ENCODE peak calls at places on chromosomes 2 and 18, in four cellular contexts. N, I, U and J are unnamed samples.

GRCh38 chr2:219560037-219560892 is 11.1 kb downstream of the OBSL1 start:
- DNase-seq in I (peak; percentile 90), N (no peak), U (no peak), J (no peak)

GRCh38 chr2:241540766-241541561 is 17.6 kb upstream of the BOK start:
- DNase-seq in N (peak; percentile 87), U (peak; percentile 81), I (peak; percentile 90), J (peak; percentile 93)

GRCh38 chr2:223995569-223995968 is 38.3 kb downstream of the MRPL44 start:
- DNase-seq in U (no peak), I (no peak), N (peak; percentile 6), J (no peak)

GRCh38 chr2:239263937-239264837 is 136.6 kb downstream of the HDAC4 start:
- DNase-seq in U (no peak), N (no peak), I (no peak), J (no peak)

GRCh38 chr2:64203131-64204005 is 59.1 kb upstream of the PELI1 start:
- DNase-seq in N (no peak), I (no peak), U (no peak), J (no peak)

GRCh38 chr2:12096425-12096824 is 350.0 kb downstream of the LPIN1 start:
- DNase-seq in I (no peak), U (peak; percentile 34), N (no peak), J (peak; percentile 28)

GRCh38 chr2:176234216-176234615 is 35.0 kb upstream of the MTX2 start:
- DNase-seq in N (no peak), U (no peak), I (no peak), J (no peak)

GRCh38 chr18:24656044-24656443 is 195.6 kb downstream of the HRH4 start:
- DNase-seq in N (no peak), I (no peak), U (no peak), J (no peak)

GRCh38 chr18:903703-904102 is 968 bp upstream of the ADCYAP1 start:
- DNase-seq in I (no peak), U (no peak), N (peak; percentile 76), J (peak; percentile 83)

GRCh38 chr2:216678813-216679657 is 16.3 kb downstream of the IGFBP5 start:
- DNase-seq in I (no peak), N (no peak), U (no peak), J (no peak)

GRCh38 chr2:33212151-33212550 is 264.3 kb upstream of the RASGRP3 start:
- DNase-seq in U (no peak), N (peak; percentile 64), I (no peak), J (no peak)

GRCh38 chr2:3341336-3341735 is 36.3 kb downstream of the EIPR1 start:
- DNase-seq in I (no peak), N (no peak), U (no peak), J (no peak)

GRCh38 chr2:3342324-3342723 is 35.3 kb downstream of the EIPR1 start:
- DNase-seq in I (no peak), N (no peak), U (no peak), J (no peak)

GRCh38 chr2:3343012-3343411 is 34.6 kb downstream of the EIPR1 start:
- DNase-seq in I (no peak), U (no peak), N (no peak), J (no peak)

GRCh38 chr2:3345621-3346020 is 32.0 kb downstream of the EIPR1 start:
- DNase-seq in U (no peak), N (no peak), I (peak; percentile 64), J (no peak)

GRCh38 chr2:3344897-3345296 is 32.7 kb downstream of the EIPR1 start:
- DNase-seq in I (no peak), N (no peak), U (no peak), J (no peak)
- TF ChIP-seq TEAD4 in I (no peak), N (no peak), U (no peak), J (no peak)

GRCh38 chr2:67057123-67057522 is 340.0 kb upstream of the ETAA1 start:
- DNase-seq in I (no peak), N (no peak), U (no peak), J (no peak)

GRCh38 chr2:67055387-67056304 is 341.5 kb upstream of the ETAA1 start:
- DNase-seq in I (no peak), U (no peak), N (no peak), J (no peak)

GRCh38 chr2:67054725-67055124 is 342.4 kb upstream of the ETAA1 start:
- DNase-seq in I (no peak), U (no peak), N (no peak), J (no peak)

DNA sequence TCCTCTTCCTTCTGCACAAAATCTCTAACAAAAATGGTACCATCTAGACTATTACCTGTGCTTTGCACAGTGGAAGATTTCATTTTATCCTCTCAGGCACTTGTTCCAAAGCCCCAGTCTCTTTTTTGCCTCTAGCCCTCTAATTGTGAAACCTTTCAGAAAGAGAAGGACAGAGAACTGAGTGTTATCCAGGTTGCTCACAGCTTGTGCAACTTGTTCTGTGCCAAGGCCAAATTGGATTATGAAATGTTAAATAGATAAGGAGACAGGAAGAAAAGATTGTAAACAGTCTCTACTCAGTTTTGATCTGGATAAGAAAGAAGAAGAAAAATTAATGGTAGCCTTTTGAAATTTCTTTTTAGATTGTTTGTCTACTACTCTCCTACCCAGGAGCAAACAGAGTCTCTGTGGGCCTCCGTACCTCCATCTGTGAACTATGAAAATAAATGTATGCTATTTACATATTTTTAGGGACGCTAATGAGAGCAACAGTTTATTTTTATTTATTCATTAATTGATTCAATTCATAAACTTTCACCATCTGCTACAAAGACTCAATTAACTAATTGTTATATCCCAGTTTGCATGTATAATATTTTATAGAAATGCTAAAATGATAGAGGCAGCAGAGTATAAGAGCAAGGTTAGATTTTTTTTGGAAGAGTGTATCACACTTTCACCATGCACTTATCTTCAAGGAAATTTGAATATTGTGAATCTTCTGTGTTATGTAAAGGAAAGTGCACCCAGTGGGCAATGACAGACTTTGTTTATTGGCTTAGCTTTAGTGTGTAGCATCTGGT is 339.0 kb upstream of the ETAA1 start:
- DNase-seq in U (no peak), N (no peak), I (no peak), J (no peak)
- TF ChIP-seq TEAD4 in U (no peak), N (no peak), I (no peak), J (no peak)

GRCh38 chr18:34932363-34932762 is 108.8 kb upstream of the MAPRE2 start:
- DNase-seq in I (no peak), N (no peak), U (no peak), J (no peak)

GRCh38 chr18:34936772-34937171 is 104.4 kb upstream of the MAPRE2 start:
- DNase-seq in I (no peak), U (no peak), N (no peak), J (no peak)

GRCh38 chr18:34932792-34933466 is 108.3 kb upstream of the MAPRE2 start:
- DNase-seq in U (no peak), N (no peak), I (no peak), J (no peak)

GRCh38 chr18:34938102-34938501 is 103.1 kb upstream of the MAPRE2 start:
- DNase-seq in I (no peak), U (no peak), N (no peak), J (no peak)

GRCh38 chr18:34933880-34934689 is 107.1 kb upstream of the MAPRE2 start:
- DNase-seq in I (no peak), U (no peak), N (no peak), J (no peak)
- TF ChIP-seq TEAD4 in I (no peak), U (no peak), N (no peak), J (no peak)

DNA sequence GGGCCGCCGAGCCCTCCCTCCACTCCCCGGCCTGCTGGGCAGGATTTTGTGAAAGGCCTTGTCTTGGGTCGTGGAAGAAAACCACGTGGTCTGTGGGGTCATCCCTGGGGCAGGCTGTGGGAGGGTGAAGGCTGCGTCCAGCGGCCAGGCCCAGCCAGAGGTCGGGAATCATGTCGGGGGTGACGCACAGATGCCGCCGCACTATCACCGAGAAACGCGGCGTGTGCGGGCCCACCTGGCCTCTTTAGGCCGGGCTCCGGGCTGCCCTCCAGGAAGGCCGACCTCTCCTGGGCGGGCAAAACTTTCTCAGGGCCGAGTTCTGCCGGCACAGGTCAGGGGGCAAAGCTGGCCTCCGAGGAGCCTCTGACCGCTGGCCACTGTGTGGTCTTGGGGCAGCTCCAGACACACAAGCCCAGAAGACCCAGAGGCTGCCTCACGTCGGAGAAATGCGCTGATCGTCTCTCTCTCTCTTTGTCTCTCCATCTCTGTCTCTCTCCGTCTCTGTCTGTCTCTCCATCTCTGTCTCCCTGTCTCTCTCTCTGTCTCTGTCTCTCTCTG is 28.4 kb downstream of the NFATC1 start:
- DNase-seq in U (no peak), N (peak; percentile 30), I (no peak), J (no peak)
- TF ChIP-seq TEAD4 in U (no peak), N (no peak), I (no peak), J (no peak)

DNA sequence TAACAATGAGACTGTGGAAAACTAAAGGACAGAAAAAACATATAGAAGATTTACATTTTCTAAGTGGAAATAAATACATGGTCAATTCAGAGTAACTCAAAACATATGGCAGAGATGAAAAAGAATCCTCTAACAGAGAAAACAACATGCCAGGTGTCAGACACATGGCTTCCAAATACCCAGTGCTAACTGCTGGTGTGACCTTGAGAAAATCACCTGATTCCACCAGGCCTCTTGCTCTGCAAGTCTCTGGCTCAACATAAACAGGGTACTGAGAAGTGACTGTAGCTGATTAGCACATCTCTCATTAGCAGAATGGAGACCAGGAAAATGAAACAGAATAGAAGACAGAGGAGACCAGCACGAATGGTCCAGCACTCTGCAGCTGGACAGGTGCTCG is 210.8 kb downstream of the HNMT start:
- DNase-seq in I (no peak), U (no peak), N (no peak), J (no peak)
- TF ChIP-seq TEAD4 in I (no peak), U (no peak), N (no peak), J (no peak)